ENCODE peak calls at places on chromosomes 5 and 9, in seven cellular contexts. N, V, Z, L, E, I and U are unnamed samples.
A peak's percentile ranks its signal among the peaks of the same experiment; 100 is the strongest.

GRCh38 chr9:116208417-116209232 is 55.0 kb downstream of the PAPPA start:
- DNase-seq in N (no peak), E (no peak), Z (no peak), V (no peak), I (no peak), L (no peak), U (no peak)

GRCh38 chr5:146461319-146461718 is 14.2 kb downstream of the TCERG1 start:
- DNase-seq in E (no peak), I (no peak), N (no peak), L (no peak), V (no peak), Z (no peak), U (no peak)

GRCh38 chr5:60435808-60436207 is 264.2 kb downstream of the DEPDC1B start:
- DNase-seq in V (no peak), I (no peak), N (no peak), L (no peak), E (no peak), Z (no peak), U (no peak)

GRCh38 chr9:124835026-124835501 is 18.2 kb upstream of the WDR38 start:
- DNase-seq in E (peak; percentile 72), Z (no peak), L (peak; percentile 89), I (no peak), N (no peak), V (no peak), U (peak; percentile 38)

GRCh38 chr5:102765350-102765749 is 10.2 kb downstream of the PAM start:
- DNase-seq in V (no peak), E (no peak), I (no peak), Z (no peak), L (no peak), N (no peak), U (no peak)

GRCh38 chr9:4517274-4517673 is 27.0 kb downstream of the SLC1A1 start:
- DNase-seq in I (no peak), V (no peak), N (no peak), E (no peak), L (no peak), Z (no peak), U (no peak)

GRCh38 chr9:546797-547223 is 294.7 kb upstream of the DMRT1 start:
- DNase-seq in E (peak; percentile 50), I (no peak), V (no peak), L (no peak), Z (no peak), N (peak; percentile 35), U (no peak)

GRCh38 chr9:126428524-126429175 is 102.0 kb downstream of the MVB12B start:
- DNase-seq in V (no peak), L (no peak), Z (no peak), E (no peak), N (no peak), I (no peak), U (no peak)

GRCh38 chr5:154768207-154768606 is 13.0 kb downstream of the LARP1 start:
- DNase-seq in Z (no peak), L (no peak), I (no peak), E (no peak), N (no peak), V (no peak), U (no peak)

GRCh38 chr9:127971357-127972315 is 9.2 kb downstream of the EEIG1 start:
- DNase-seq in L (no peak), E (no peak), V (no peak), N (no peak), Z (no peak), I (no peak), U (peak; percentile 39)

GRCh38 chr5:133285583-133286021 is 233.8 kb downstream of the HSPA4 start:
- DNase-seq in L (peak; percentile 41), N (no peak), E (no peak), I (no peak), V (no peak), Z (no peak), U (peak; percentile 29)

GRCh38 chr5:141510850-141511718 is 22.2 kb downstream of the PCDHGC5 start:
- DNase-seq in L (no peak), E (no peak), I (no peak), N (no peak), Z (no peak), V (no peak), U (no peak)

GRCh38 chr9:121302341-121302740 is 34.4 kb downstream of the GSN start:
- DNase-seq in N (no peak), Z (no peak), V (no peak), I (peak; percentile 16), L (no peak), E (no peak), U (no peak)

DNA sequence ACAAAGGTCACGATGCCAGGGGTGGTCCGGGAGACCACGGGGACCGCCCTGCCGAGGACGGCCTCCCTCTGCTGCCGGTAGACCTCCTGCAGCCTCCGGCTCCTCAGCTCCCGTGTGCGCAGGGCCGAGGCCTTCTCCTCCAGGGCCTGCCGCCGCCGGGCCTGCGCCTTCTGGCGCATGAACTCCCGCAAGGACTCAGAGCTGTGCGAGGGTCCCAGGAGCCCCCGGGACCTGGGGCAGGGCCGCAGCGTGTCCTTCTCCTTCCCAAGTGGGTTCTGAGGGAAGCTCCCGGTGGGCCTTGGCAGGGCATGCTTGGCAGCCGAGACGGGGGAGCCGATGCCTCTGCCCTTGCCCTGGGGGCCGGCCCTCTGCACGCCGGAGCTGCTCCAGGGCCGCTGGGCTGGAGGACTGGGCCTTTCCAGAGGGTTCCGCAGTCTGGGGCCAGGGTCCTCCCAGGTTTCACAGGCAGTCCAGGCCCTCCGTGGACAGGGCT is 13.3 kb downstream of the CCDC187 start:
- DNase-seq in N (no peak), L (no peak), V (no peak), Z (no peak), E (no peak), I (no peak), U (no peak)
- TF ChIP-seq CTCF in N (no peak), L (no peak), V (no peak), Z (no peak), E (no peak), I (no peak), U (no peak)

GRCh38 chr9:37977851-37978250 is 73.9 kb upstream of the SLC25A51 start:
- DNase-seq in E (no peak), N (no peak), Z (no peak), I (no peak), V (no peak), L (no peak), U (no peak)

GRCh38 chr9:37978983-37979382 is 75.1 kb upstream of the SLC25A51 start:
- DNase-seq in I (peak; percentile 41), L (no peak), Z (no peak), E (no peak), V (no peak), N (no peak), U (no peak)

GRCh38 chr9:37975639-37976038 is 71.7 kb upstream of the SLC25A51 start:
- DNase-seq in L (no peak), E (no peak), Z (no peak), I (peak; percentile 21), V (no peak), N (no peak), U (no peak)

GRCh38 chr9:37974506-37975173 is 70.7 kb upstream of the SLC25A51 start:
- DNase-seq in Z (no peak), N (no peak), I (peak; percentile 42), E (no peak), L (no peak), V (peak; percentile 51), U (no peak)

GRCh38 chr9:37976714-37977477 is 73.0 kb upstream of the SLC25A51 start:
- DNase-seq in L (no peak), E (peak; percentile 34), V (no peak), Z (no peak), I (no peak), N (no peak), U (no peak)
- H3K27ac ChIP-seq in L (peak overlapping the region; percentile 48), E (no peak overlapping the region), V (no peak overlapping the region), Z (no peak overlapping the region), I (no peak overlapping the region), N (no peak overlapping the region), U (no peak overlapping the region)

GRCh38 chr9:36504154-36504550 is 68.5 kb upstream of the MELK start:
- DNase-seq in E (no peak), V (no peak), L (no peak), I (no peak), N (no peak), Z (no peak), U (no peak)
- H3K4me1 ChIP-seq in E (no peaks in the 10 kb centered on the region), V (no peaks in the 10 kb centered on the region), L (no peaks in the 10 kb centered on the region), I (peaks cover 8% of the 10 kb centered on the region), N (peaks cover 3% of the 10 kb centered on the region), Z (no peaks in the 10 kb centered on the region), U (no peaks in the 10 kb centered on the region)

DNA sequence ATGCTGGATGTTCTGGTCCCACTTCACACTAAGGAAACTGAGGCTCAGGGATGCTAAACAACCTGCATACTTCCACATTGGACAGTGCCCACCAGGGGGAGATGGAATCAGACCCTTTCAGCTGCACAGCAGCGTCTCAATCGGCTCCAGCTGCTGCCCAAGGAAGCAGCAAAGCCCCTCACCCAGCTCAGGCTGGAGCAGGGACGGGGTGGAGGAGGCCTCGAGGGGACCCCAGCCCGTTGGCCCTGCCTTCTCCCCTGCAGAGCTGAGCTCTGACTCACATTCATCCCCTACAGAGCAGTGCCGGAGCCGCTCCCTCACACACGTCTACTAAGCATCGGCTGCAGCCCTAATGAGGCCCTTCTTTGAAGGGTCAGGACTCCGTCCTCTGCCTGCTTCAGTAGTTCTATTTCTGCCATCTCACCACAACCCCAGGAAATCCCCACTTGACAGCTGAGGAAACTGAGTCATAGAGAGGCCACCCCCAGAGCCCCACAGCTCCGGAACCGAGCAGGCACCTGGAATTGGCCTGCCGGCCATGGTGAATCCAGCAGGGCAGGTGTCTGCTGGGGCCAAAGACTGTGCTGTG is 21.5 kb upstream of the SUSD3 start:
- DNase-seq in V (no peak), Z (no peak), N (no peak), L (no peak), I (peak; percentile 76), E (no peak), U (no peak)
- TF ChIP-seq CTCF in V (no peak), Z (no peak), N (peak; percentile 46), L (no peak), I (no peak), E (no peak), U (no peak)

DNA sequence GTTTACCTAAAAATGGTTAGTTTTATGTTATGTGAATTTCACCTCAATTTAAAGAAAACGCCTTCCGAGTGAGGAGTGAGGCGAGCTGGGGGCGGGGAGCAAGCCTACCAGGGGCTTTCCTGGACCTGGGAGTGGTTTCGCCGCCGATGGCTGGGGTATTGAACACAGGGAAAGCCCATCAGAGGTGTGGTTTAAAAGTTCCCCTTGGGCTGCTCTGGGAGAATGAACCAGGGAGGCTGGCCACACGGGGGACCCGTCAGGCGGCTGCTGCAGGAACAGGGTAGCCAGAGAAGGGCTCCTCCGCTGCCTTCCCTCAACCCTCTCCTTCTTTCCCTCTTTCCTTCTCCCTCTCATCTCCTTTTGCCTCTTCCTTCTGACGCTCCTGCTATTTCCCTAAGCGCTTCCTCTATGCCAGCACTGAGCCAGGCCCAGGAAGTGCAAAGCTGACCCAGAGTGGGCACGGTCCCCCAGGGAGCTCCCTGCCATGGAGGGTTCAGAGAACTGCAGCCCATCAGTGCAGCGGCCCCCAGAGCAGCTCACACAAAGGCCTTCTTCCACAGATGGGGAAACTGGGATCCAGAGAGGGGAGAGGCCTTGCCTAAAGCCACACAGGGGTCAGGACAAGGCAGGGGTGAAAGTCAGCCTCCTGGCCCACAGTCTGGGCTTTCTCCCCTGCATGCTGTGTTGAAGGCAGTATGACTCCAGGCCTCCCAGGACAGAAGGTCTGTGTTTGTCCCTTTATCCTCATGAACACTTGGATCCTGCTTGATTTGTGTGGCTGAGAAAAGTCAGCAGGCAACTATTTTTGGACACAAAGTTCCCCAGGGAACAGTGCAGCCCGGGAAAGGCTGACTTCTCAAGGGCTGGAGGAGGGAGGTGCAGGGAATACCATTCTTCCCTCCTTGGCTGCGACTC is 4.6 kb downstream of the AKNA start:
- DNase-seq in I (peak; percentile 90), V (no peak), E (no peak), Z (no peak), L (no peak), N (peak; percentile 68), U (no peak)
- H3K27ac ChIP-seq in I (peak overlapping the region; percentile 96), V (peak overlapping the region; percentile 96), E (peak overlapping the region; percentile 91), Z (no peak overlapping the region), L (peak overlapping the region; percentile 93), N (no peak overlapping the region), U (peak overlapping the region; percentile 90)

GRCh38 chr5:96709152-96709821 is 47.1 kb downstream of the CAST start:
- DNase-seq in I (no peak), E (no peak), V (no peak), N (no peak), Z (no peak), L (no peak), U (no peak)
- H3K4me1 ChIP-seq in I (peaks cover 41% of the 10 kb centered on the region), E (peaks cover 69% of the 10 kb centered on the region), V (peaks cover 49% of the 10 kb centered on the region), N (no peaks in the 10 kb centered on the region), Z (peaks cover 11% of the 10 kb centered on the region), L (peaks cover 96% of the 10 kb centered on the region), U (peaks cover 5% of the 10 kb centered on the region)